ENCODE peak calls at places on chromosomes 1 and 21, in seven cellular contexts. One of them, this sample, is unnamed.

GRCh38 chr21:25735895-25736597 is 1.3 kb downstream of the GABPA start:
- DNase-seq in SK-N-SH: no peak
- DNase-seq in sigmoid colon: no peak
- DNase-seq in transverse colon: no peak
- DNase-seq in suprapubic skin: no peak
- DNase-seq in breast epithelium: no peak
- DNase-seq in upper lobe of left lung: no peak
- DNase-seq in this sample: no peak

GRCh38 chr1:16115468-16116363 is 40.2 kb downstream of the EPHA2 start:
- DNase-seq in upper lobe of left lung: no peak
- DNase-seq in suprapubic skin: no peak
- DNase-seq in breast epithelium: no peak
- DNase-seq in transverse colon: no peak
- DNase-seq in sigmoid colon: no peak
- DNase-seq in SK-N-SH: no peak
- DNase-seq in this sample: no peak

GRCh38 chr1:23343246-23344110 is 606 bp downstream of the HNRNPR start:
- DNase-seq in upper lobe of left lung: peak; percentile 91
- DNase-seq in suprapubic skin: no peak
- DNase-seq in SK-N-SH: no peak
- DNase-seq in breast epithelium: peak; percentile 53
- DNase-seq in transverse colon: peak; percentile 28
- DNase-seq in sigmoid colon: peak; percentile 70
- DNase-seq in this sample: peak; percentile 29

GRCh38 chr1:236002025-236002390 is 62.9 kb downstream of the NID1 start:
- DNase-seq in upper lobe of left lung: no peak
- DNase-seq in suprapubic skin: no peak
- DNase-seq in transverse colon: peak; percentile 26
- DNase-seq in sigmoid colon: no peak
- DNase-seq in breast epithelium: no peak
- DNase-seq in SK-N-SH: no peak
- DNase-seq in this sample: no peak

GRCh38 chr1:28737245-28738137 is 751 bp downstream of the YTHDF2 start:
- DNase-seq in breast epithelium: no peak
- DNase-seq in upper lobe of left lung: peak; percentile 88
- DNase-seq in transverse colon: peak; percentile 56
- DNase-seq in suprapubic skin: no peak
- DNase-seq in sigmoid colon: peak; percentile 66
- DNase-seq in SK-N-SH: peak; percentile 84
- DNase-seq in this sample: peak; percentile 48

GRCh38 chr21:38798481-38798882 is 7.2 kb upstream of the ETS2 start:
- DNase-seq in breast epithelium: no peak
- DNase-seq in upper lobe of left lung: no peak
- DNase-seq in sigmoid colon: no peak
- DNase-seq in suprapubic skin: no peak
- DNase-seq in SK-N-SH: peak; percentile 40
- DNase-seq in transverse colon: peak; percentile 84
- DNase-seq in this sample: peak; percentile 69

GRCh38 chr1:61120998-61121397 is 38.6 kb downstream of the NFIA start:
- DNase-seq in upper lobe of left lung: no peak
- DNase-seq in transverse colon: no peak
- DNase-seq in SK-N-SH: no peak
- DNase-seq in breast epithelium: no peak
- DNase-seq in sigmoid colon: no peak
- DNase-seq in suprapubic skin: no peak
- DNase-seq in this sample: no peak

GRCh38 chr1:222711319-222712252 is 705 bp downstream of the AIDA start:
- DNase-seq in breast epithelium: no peak
- DNase-seq in suprapubic skin: no peak
- DNase-seq in sigmoid colon: peak; percentile 83
- DNase-seq in transverse colon: peak; percentile 66
- DNase-seq in upper lobe of left lung: peak; percentile 80
- DNase-seq in SK-N-SH: peak; percentile 58
- DNase-seq in this sample: peak; percentile 58

GRCh38 chr21:39633043-39633442 is 20.3 kb downstream of the B3GALT5 start:
- DNase-seq in transverse colon: no peak
- DNase-seq in sigmoid colon: no peak
- DNase-seq in suprapubic skin: no peak
- DNase-seq in breast epithelium: no peak
- DNase-seq in upper lobe of left lung: no peak
- DNase-seq in SK-N-SH: no peak
- DNase-seq in this sample: no peak

GRCh38 chr1:44262414-44262813 is 49.1 kb downstream of the DMAP1 start:
- DNase-seq in SK-N-SH: no peak
- DNase-seq in transverse colon: peak; percentile 37
- DNase-seq in breast epithelium: no peak
- DNase-seq in sigmoid colon: no peak
- DNase-seq in upper lobe of left lung: no peak
- DNase-seq in suprapubic skin: no peak
- DNase-seq in this sample: no peak

GRCh38 chr1:15736666-15737229 is 690 bp downstream of the SLC25A34 start:
- DNase-seq in suprapubic skin: no peak
- DNase-seq in SK-N-SH: no peak
- DNase-seq in sigmoid colon: no peak
- DNase-seq in breast epithelium: no peak
- DNase-seq in upper lobe of left lung: peak; percentile 81
- DNase-seq in transverse colon: peak; percentile 85
- DNase-seq in this sample: peak; percentile 70

GRCh38 chr21:33024278-33025103 is 1.2 kb upstream of the OLIG2 start:
- DNase-seq in upper lobe of left lung: no peak
- DNase-seq in transverse colon: no peak
- DNase-seq in sigmoid colon: no peak
- DNase-seq in breast epithelium: no peak
- DNase-seq in SK-N-SH: peak; percentile 26
- DNase-seq in suprapubic skin: no peak
- DNase-seq in this sample: no peak

GRCh38 chr1:157773723-157774350 is 3.1 kb downstream of the FCRL2 start:
- DNase-seq in suprapubic skin: no peak
- DNase-seq in transverse colon: peak; percentile 67
- DNase-seq in upper lobe of left lung: no peak
- DNase-seq in sigmoid colon: no peak
- DNase-seq in breast epithelium: no peak
- DNase-seq in SK-N-SH: no peak
- DNase-seq in this sample: no peak

GRCh38 chr1:21537932-21538630 is 28.9 kb downstream of the ALPL start:
- DNase-seq in transverse colon: no peak
- DNase-seq in suprapubic skin: no peak
- DNase-seq in sigmoid colon: no peak
- DNase-seq in SK-N-SH: no peak
- DNase-seq in breast epithelium: no peak
- DNase-seq in upper lobe of left lung: peak; percentile 68
- DNase-seq in this sample: peak; percentile 27

GRCh38 chr1:169726851-169727250 is 7.0 kb downstream of the SELE start:
- DNase-seq in breast epithelium: no peak
- DNase-seq in suprapubic skin: no peak
- DNase-seq in transverse colon: peak; percentile 18
- DNase-seq in sigmoid colon: no peak
- DNase-seq in SK-N-SH: no peak
- DNase-seq in upper lobe of left lung: no peak
- DNase-seq in this sample: no peak

GRCh38 chr21:35324372-35325220 is 275.5 kb upstream of the RUNX1 start:
- DNase-seq in breast epithelium: no peak
- DNase-seq in sigmoid colon: peak; percentile 81
- DNase-seq in SK-N-SH: no peak
- DNase-seq in suprapubic skin: no peak
- DNase-seq in upper lobe of left lung: no peak
- DNase-seq in transverse colon: peak; percentile 14
- DNase-seq in this sample: no peak

GRCh38 chr1:40337448-40337847 is 20.4 kb upstream of the COL9A2 start:
- DNase-seq in sigmoid colon: no peak
- DNase-seq in breast epithelium: no peak
- DNase-seq in suprapubic skin: no peak
- DNase-seq in transverse colon: no peak
- DNase-seq in SK-N-SH: no peak
- DNase-seq in upper lobe of left lung: no peak
- DNase-seq in this sample: no peak

GRCh38 chr1:62826892-62827291 is 43.0 kb downstream of the ATG4C start:
- DNase-seq in upper lobe of left lung: no peak
- DNase-seq in sigmoid colon: no peak
- DNase-seq in breast epithelium: no peak
- DNase-seq in SK-N-SH: no peak
- DNase-seq in transverse colon: no peak
- DNase-seq in suprapubic skin: no peak
- DNase-seq in this sample: no peak

GRCh38 chr1:208709981-208710380 is 465.8 kb upstream of the PLXNA2 start:
- DNase-seq in upper lobe of left lung: no peak
- DNase-seq in suprapubic skin: no peak
- DNase-seq in SK-N-SH: no peak
- DNase-seq in breast epithelium: no peak
- DNase-seq in transverse colon: no peak
- DNase-seq in sigmoid colon: no peak
- DNase-seq in this sample: no peak

GRCh38 chr1:170881268-170882265 is 53.8 kb upstream of the MROH9 start:
- DNase-seq in sigmoid colon: no peak
- DNase-seq in SK-N-SH: no peak
- DNase-seq in breast epithelium: no peak
- DNase-seq in upper lobe of left lung: no peak
- DNase-seq in suprapubic skin: no peak
- DNase-seq in transverse colon: no peak
- DNase-seq in this sample: no peak

GRCh38 chr21:22889445-22889844 is 1891.2 kb downstream of the NCAM2 start:
- DNase-seq in upper lobe of left lung: no peak
- DNase-seq in suprapubic skin: no peak
- DNase-seq in SK-N-SH: no peak
- DNase-seq in transverse colon: no peak
- DNase-seq in breast epithelium: no peak
- DNase-seq in sigmoid colon: no peak
- DNase-seq in this sample: no peak

DNA sequence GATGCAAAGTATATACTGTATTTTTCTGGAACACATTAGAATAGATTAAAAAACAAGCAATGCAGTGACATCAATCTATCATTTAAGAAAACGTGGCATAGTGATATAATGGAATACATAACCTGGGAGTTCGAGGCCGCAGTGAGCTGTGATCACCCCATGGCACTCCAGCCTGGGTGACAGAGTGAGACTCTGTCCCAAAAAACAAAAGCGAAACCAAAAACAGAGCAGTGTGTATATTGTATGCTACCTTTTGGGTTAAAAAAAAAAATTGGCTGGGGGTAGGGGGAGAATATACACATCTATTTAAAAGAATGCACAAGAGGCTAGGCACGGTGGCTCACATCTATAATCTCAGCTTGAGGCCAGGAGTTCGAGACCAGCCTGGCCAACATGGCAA is 13.5 kb downstream of the SLC2A1 start:
- DNase-seq in transverse colon: no peak
- DNase-seq in upper lobe of left lung: no peak
- DNase-seq in suprapubic skin: no peak
- DNase-seq in sigmoid colon: no peak
- DNase-seq in SK-N-SH: no peak
- DNase-seq in breast epithelium: no peak
- DNase-seq in this sample: no peak
- H3K4me1 ChIP-seq in transverse colon: peaks cover 73% of the 10 kb centered on the region
- H3K4me1 ChIP-seq in upper lobe of left lung: peaks cover 56% of the 10 kb centered on the region
- H3K4me1 ChIP-seq in suprapubic skin: peaks cover 98% of the 10 kb centered on the region
- H3K4me1 ChIP-seq in sigmoid colon: no peaks in the 10 kb centered on the region
- H3K4me1 ChIP-seq in SK-N-SH: peaks cover 65% of the 10 kb centered on the region
- H3K4me1 ChIP-seq in breast epithelium: peaks cover 62% of the 10 kb centered on the region
- H3K4me1 ChIP-seq in this sample: peaks cover 100% of the 10 kb centered on the region

GRCh38 chr1:201737350-201738060 is 91.5 kb upstream of the IPO9 start:
- DNase-seq in breast epithelium: no peak
- DNase-seq in SK-N-SH: no peak
- DNase-seq in transverse colon: peak; percentile 30
- DNase-seq in upper lobe of left lung: no peak
- DNase-seq in suprapubic skin: no peak
- DNase-seq in sigmoid colon: peak; percentile 91
- DNase-seq in this sample: no peak
- TF ChIP-seq POLR2AphosphoS5 in breast epithelium: no peak
- TF ChIP-seq POLR2AphosphoS5 in SK-N-SH: no peak
- TF ChIP-seq POLR2AphosphoS5 in transverse colon: peak; percentile 44
- TF ChIP-seq POLR2AphosphoS5 in upper lobe of left lung: peak; percentile 21
- TF ChIP-seq POLR2AphosphoS5 in suprapubic skin: no peak
- TF ChIP-seq POLR2AphosphoS5 in sigmoid colon: peak; percentile 67
- TF ChIP-seq POLR2AphosphoS5 in this sample: peak; percentile 49

GRCh38 chr1:1628656-1629429 is 3.1 kb upstream of the MMP23B start:
- DNase-seq in upper lobe of left lung: peak; percentile 89
- DNase-seq in breast epithelium: no peak
- DNase-seq in SK-N-SH: no peak
- DNase-seq in sigmoid colon: peak; percentile 60
- DNase-seq in transverse colon: no peak
- DNase-seq in suprapubic skin: no peak
- DNase-seq in this sample: no peak

GRCh38 chr1:1626207-1627141 is 5.5 kb upstream of the MMP23B start:
- DNase-seq in transverse colon: no peak
- DNase-seq in sigmoid colon: peak; percentile 64
- DNase-seq in breast epithelium: no peak
- DNase-seq in suprapubic skin: peak; percentile 77
- DNase-seq in upper lobe of left lung: peak; percentile 84
- DNase-seq in SK-N-SH: no peak
- DNase-seq in this sample: no peak

GRCh38 chr1:1627261-1627841 is 4.6 kb upstream of the MMP23B start:
- DNase-seq in breast epithelium: no peak
- DNase-seq in suprapubic skin: no peak
- DNase-seq in upper lobe of left lung: peak; percentile 82
- DNase-seq in sigmoid colon: peak; percentile 62
- DNase-seq in transverse colon: peak; percentile 88
- DNase-seq in SK-N-SH: no peak
- DNase-seq in this sample: peak; percentile 70

GRCh38 chr1:1629430-1630190 is 2.4 kb upstream of the MMP23B start:
- DNase-seq in breast epithelium: no peak
- DNase-seq in sigmoid colon: peak; percentile 71
- DNase-seq in suprapubic skin: no peak
- DNase-seq in transverse colon: peak; percentile 59
- DNase-seq in SK-N-SH: peak; percentile 42
- DNase-seq in upper lobe of left lung: no peak
- DNase-seq in this sample: no peak

DNA sequence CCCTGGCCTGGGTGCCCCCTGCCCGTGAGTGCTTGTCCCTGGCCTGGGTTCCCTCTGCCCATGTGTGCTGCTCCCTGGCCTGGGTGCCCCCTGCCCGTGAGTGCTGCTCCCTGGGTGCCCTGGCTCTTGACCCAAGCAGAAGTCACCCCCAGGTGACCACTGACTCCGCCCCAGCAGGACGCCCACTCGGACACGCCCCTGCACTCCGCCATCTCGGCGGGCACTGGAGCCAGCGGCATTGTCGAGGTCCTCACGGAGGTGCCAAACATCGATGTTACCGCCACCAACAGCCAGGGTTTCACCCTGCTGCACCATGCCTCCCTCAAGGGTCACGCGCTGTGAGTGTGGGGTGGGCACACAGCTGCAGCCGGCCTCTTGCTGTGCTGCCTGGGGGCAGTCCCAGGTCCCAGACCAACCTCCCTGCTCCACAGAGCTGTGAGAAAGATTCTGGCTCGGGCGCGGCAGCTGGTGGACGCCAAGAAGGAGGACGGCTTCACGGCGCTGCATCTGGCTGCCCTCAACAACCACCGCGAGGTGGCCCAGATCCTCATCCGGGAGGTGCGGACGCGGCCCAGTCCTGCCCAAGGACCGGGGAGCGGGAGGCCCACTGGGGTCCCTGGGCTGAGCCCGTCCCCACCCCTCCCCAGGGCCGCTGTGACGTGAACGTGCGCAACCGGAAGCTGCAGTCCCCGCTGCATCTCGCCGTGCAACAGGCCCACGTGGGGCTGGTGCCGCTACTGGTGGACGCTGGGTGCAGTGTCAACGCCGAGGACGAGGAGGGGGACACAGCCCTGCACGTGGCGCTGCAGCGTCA is 3.9 kb upstream of the MMP23B start:
- DNase-seq in transverse colon: no peak
- DNase-seq in sigmoid colon: peak; percentile 65
- DNase-seq in breast epithelium: no peak
- DNase-seq in upper lobe of left lung: peak; percentile 85
- DNase-seq in SK-N-SH: no peak
- DNase-seq in suprapubic skin: no peak
- DNase-seq in this sample: no peak
- H3K4me1 ChIP-seq in transverse colon: peaks cover 29% of the 10 kb centered on the region
- H3K4me1 ChIP-seq in sigmoid colon: no peaks in the 10 kb centered on the region
- H3K4me1 ChIP-seq in breast epithelium: peaks cover 5% of the 10 kb centered on the region
- H3K4me1 ChIP-seq in upper lobe of left lung: peaks cover 7% of the 10 kb centered on the region
- H3K4me1 ChIP-seq in SK-N-SH: no peaks in the 10 kb centered on the region
- H3K4me1 ChIP-seq in suprapubic skin: peaks cover 59% of the 10 kb centered on the region
- H3K4me1 ChIP-seq in this sample: peaks cover 40% of the 10 kb centered on the region

GRCh38 chr1:32817815-32818786 is 648 bp downstream of the S100PBP start:
- DNase-seq in SK-N-SH: peak; percentile 81
- DNase-seq in suprapubic skin: peak; percentile 90
- DNase-seq in breast epithelium: peak; percentile 76
- DNase-seq in upper lobe of left lung: peak; percentile 90
- DNase-seq in sigmoid colon: peak; percentile 90
- DNase-seq in transverse colon: peak; percentile 77
- DNase-seq in this sample: peak; percentile 72
- TF ChIP-seq POLR2AphosphoS5 in SK-N-SH: peak; percentile 47
- TF ChIP-seq POLR2AphosphoS5 in suprapubic skin: no peak
- TF ChIP-seq POLR2AphosphoS5 in breast epithelium: no peak
- TF ChIP-seq POLR2AphosphoS5 in upper lobe of left lung: no peak
- TF ChIP-seq POLR2AphosphoS5 in sigmoid colon: peak; percentile 52
- TF ChIP-seq POLR2AphosphoS5 in transverse colon: peak; percentile 27
- TF ChIP-seq POLR2AphosphoS5 in this sample: peak; percentile 58